ENCODE peak calls at places on chromosomes 2 and 18, in ten cellular contexts. One of them, this sample, is unnamed.
A peak's percentile ranks its signal among the peaks of the same experiment; 100 is the strongest.

GRCh38 chr2:176002684-176003225 is 688 bp upstream of the LNPK start:
- DNase-seq in A549: peak; percentile 13
- DNase-seq in kidney: no peak
- DNase-seq in heart right ventricle: peak; percentile 29
- DNase-seq in PC-3: peak; percentile 22
- DNase-seq in tibial nerve: peak; percentile 6
- DNase-seq in endodermal cell: no peak
- DNase-seq in astrocyte: peak; percentile 25
- DNase-seq in testis: no peak
- DNase-seq in stomach: no peak
- DNase-seq in this sample: no peak

GRCh38 chr2:13654416-13654815 is 937.7 kb downstream of the TRIB2 start:
- DNase-seq in A549: no peak
- DNase-seq in kidney: no peak
- DNase-seq in heart right ventricle: no peak
- DNase-seq in PC-3: peak; percentile 88
- DNase-seq in tibial nerve: no peak
- DNase-seq in endodermal cell: no peak
- DNase-seq in astrocyte: peak; percentile 18
- DNase-seq in testis: no peak
- DNase-seq in stomach: no peak
- DNase-seq in this sample: no peak

GRCh38 chr2:20661981-20662937 is 4.7 kb upstream of the GDF7 start:
- DNase-seq in A549: no peak
- DNase-seq in kidney: peak; percentile 49
- DNase-seq in heart right ventricle: no peak
- DNase-seq in PC-3: no peak
- DNase-seq in tibial nerve: no peak
- DNase-seq in endodermal cell: no peak
- DNase-seq in astrocyte: no peak
- DNase-seq in testis: no peak
- DNase-seq in stomach: no peak
- DNase-seq in this sample: peak; percentile 61

GRCh38 chr2:129748250-129748649 is 231.2 kb upstream of the RAB6C start:
- DNase-seq in A549: no peak
- DNase-seq in kidney: no peak
- DNase-seq in heart right ventricle: no peak
- DNase-seq in PC-3: no peak
- DNase-seq in tibial nerve: no peak
- DNase-seq in endodermal cell: no peak
- DNase-seq in astrocyte: no peak
- DNase-seq in testis: no peak
- DNase-seq in stomach: no peak
- DNase-seq in this sample: no peak

GRCh38 chr2:73937899-73938298 is 11.2 kb downstream of the DGUOK start:
- DNase-seq in A549: no peak
- DNase-seq in kidney: no peak
- DNase-seq in heart right ventricle: no peak
- DNase-seq in PC-3: no peak
- DNase-seq in tibial nerve: no peak
- DNase-seq in endodermal cell: peak; percentile 22
- DNase-seq in astrocyte: no peak
- DNase-seq in testis: no peak
- DNase-seq in stomach: no peak
- DNase-seq in this sample: no peak

GRCh38 chr2:150357770-150358467 is 129.5 kb downstream of the RND3 start:
- DNase-seq in A549: no peak
- DNase-seq in kidney: no peak
- DNase-seq in heart right ventricle: no peak
- DNase-seq in PC-3: no peak
- DNase-seq in tibial nerve: no peak
- DNase-seq in endodermal cell: no peak
- DNase-seq in astrocyte: peak; percentile 5
- DNase-seq in testis: no peak
- DNase-seq in stomach: no peak
- DNase-seq in this sample: no peak

GRCh38 chr2:209368924-209369323 is 54.9 kb upstream of the MAP2 start:
- DNase-seq in A549: peak; percentile 83
- DNase-seq in kidney: peak; percentile 59
- DNase-seq in heart right ventricle: peak; percentile 48
- DNase-seq in PC-3: peak; percentile 99
- DNase-seq in tibial nerve: no peak
- DNase-seq in endodermal cell: no peak
- DNase-seq in astrocyte: peak; percentile 100
- DNase-seq in testis: peak; percentile 38
- DNase-seq in stomach: peak; percentile 74
- DNase-seq in this sample: peak; percentile 19

GRCh38 chr18:58218111-58218510 is 174.1 kb downstream of the NEDD4L start:
- DNase-seq in A549: peak; percentile 42
- DNase-seq in kidney: no peak
- DNase-seq in heart right ventricle: no peak
- DNase-seq in PC-3: peak; percentile 97
- DNase-seq in tibial nerve: no peak
- DNase-seq in endodermal cell: no peak
- DNase-seq in astrocyte: no peak
- DNase-seq in testis: no peak
- DNase-seq in stomach: no peak
- DNase-seq in this sample: no peak

GRCh38 chr2:26726229-26726628 is 33.7 kb downstream of the KCNK3 start:
- DNase-seq in A549: no peak
- DNase-seq in kidney: peak; percentile 4
- DNase-seq in heart right ventricle: no peak
- DNase-seq in PC-3: no peak
- DNase-seq in tibial nerve: no peak
- DNase-seq in endodermal cell: no peak
- DNase-seq in astrocyte: no peak
- DNase-seq in testis: no peak
- DNase-seq in stomach: no peak
- DNase-seq in this sample: no peak

GRCh38 chr2:26730549-26730948 is 33.5 kb upstream of the SLC35F6 start:
- DNase-seq in A549: no peak
- DNase-seq in kidney: peak; percentile 54
- DNase-seq in heart right ventricle: no peak
- DNase-seq in PC-3: no peak
- DNase-seq in tibial nerve: no peak
- DNase-seq in endodermal cell: no peak
- DNase-seq in astrocyte: no peak
- DNase-seq in testis: no peak
- DNase-seq in stomach: no peak
- DNase-seq in this sample: no peak

GRCh38 chr2:26725516-26725810 is 32.9 kb downstream of the KCNK3 start:
- DNase-seq in A549: no peak
- DNase-seq in kidney: peak; percentile 73
- DNase-seq in heart right ventricle: no peak
- DNase-seq in PC-3: no peak
- DNase-seq in tibial nerve: no peak
- DNase-seq in endodermal cell: no peak
- DNase-seq in astrocyte: no peak
- DNase-seq in testis: no peak
- DNase-seq in stomach: no peak
- DNase-seq in this sample: no peak

GRCh38 chr2:26729311-26729710 is 34.8 kb upstream of the SLC35F6 start:
- DNase-seq in A549: no peak
- DNase-seq in kidney: peak; percentile 4
- DNase-seq in heart right ventricle: no peak
- DNase-seq in PC-3: no peak
- DNase-seq in tibial nerve: no peak
- DNase-seq in endodermal cell: no peak
- DNase-seq in astrocyte: no peak
- DNase-seq in testis: no peak
- DNase-seq in stomach: no peak
- DNase-seq in this sample: no peak

GRCh38 chr2:26727641-26728561 is 35.4 kb downstream of the KCNK3 start:
- DNase-seq in A549: no peak
- DNase-seq in kidney: peak; percentile 71
- DNase-seq in heart right ventricle: no peak
- DNase-seq in PC-3: no peak
- DNase-seq in tibial nerve: no peak
- DNase-seq in endodermal cell: no peak
- DNase-seq in astrocyte: no peak
- DNase-seq in testis: no peak
- DNase-seq in stomach: no peak
- DNase-seq in this sample: no peak
- TF ChIP-seq CTCF in A549: no peak
- TF ChIP-seq CTCF in kidney: no peak
- TF ChIP-seq CTCF in heart right ventricle: peak; percentile 11
- TF ChIP-seq CTCF in PC-3: no peak
- TF ChIP-seq CTCF in tibial nerve: no peak
- TF ChIP-seq CTCF in endodermal cell: no peak
- TF ChIP-seq CTCF in astrocyte: no peak
- TF ChIP-seq CTCF in testis: peak; percentile 14
- TF ChIP-seq CTCF in stomach: no peak
- TF ChIP-seq CTCF in this sample: no peak

GRCh38 chr2:10331033-10331701 is 28.5 kb downstream of the HPCAL1 start:
- DNase-seq in A549: peak; percentile 81
- DNase-seq in kidney: peak; percentile 86
- DNase-seq in heart right ventricle: peak; percentile 57
- DNase-seq in PC-3: peak; percentile 61
- DNase-seq in tibial nerve: peak; percentile 40
- DNase-seq in endodermal cell: peak; percentile 82
- DNase-seq in astrocyte: peak; percentile 55
- DNase-seq in testis: no peak
- DNase-seq in stomach: peak; percentile 78
- DNase-seq in this sample: peak; percentile 67
- H3K4me1 ChIP-seq in A549: peaks cover 84% of the 10 kb centered on the region
- H3K4me1 ChIP-seq in kidney: peaks cover 42% of the 10 kb centered on the region
- H3K4me1 ChIP-seq in heart right ventricle: peaks cover 70% of the 10 kb centered on the region
- H3K4me1 ChIP-seq in PC-3: peaks cover 59% of the 10 kb centered on the region
- H3K4me1 ChIP-seq in tibial nerve: peaks cover 53% of the 10 kb centered on the region
- H3K4me1 ChIP-seq in endodermal cell: peaks cover 15% of the 10 kb centered on the region
- H3K4me1 ChIP-seq in astrocyte: peaks cover 33% of the 10 kb centered on the region
- H3K4me1 ChIP-seq in testis: peaks cover 10% of the 10 kb centered on the region
- H3K4me1 ChIP-seq in stomach: peaks cover 53% of the 10 kb centered on the region
- H3K4me1 ChIP-seq in this sample: no peaks in the 10 kb centered on the region

GRCh38 chr18:25351280-25351772 is 640 bp downstream of the ZNF521 start:
- DNase-seq in A549: no peak
- DNase-seq in kidney: no peak
- DNase-seq in heart right ventricle: peak; percentile 18
- DNase-seq in PC-3: no peak
- DNase-seq in tibial nerve: no peak
- DNase-seq in endodermal cell: no peak
- DNase-seq in astrocyte: no peak
- DNase-seq in testis: no peak
- DNase-seq in stomach: no peak
- DNase-seq in this sample: no peak

GRCh38 chr18:25353080-25353479 is 1.1 kb upstream of the ZNF521 start:
- DNase-seq in A549: no peak
- DNase-seq in kidney: no peak
- DNase-seq in heart right ventricle: no peak
- DNase-seq in PC-3: no peak
- DNase-seq in tibial nerve: no peak
- DNase-seq in endodermal cell: no peak
- DNase-seq in astrocyte: no peak
- DNase-seq in testis: no peak
- DNase-seq in stomach: no peak
- DNase-seq in this sample: no peak

GRCh38 chr18:25352629-25353005 is 651 bp upstream of the ZNF521 start:
- DNase-seq in A549: no peak
- DNase-seq in kidney: no peak
- DNase-seq in heart right ventricle: no peak
- DNase-seq in PC-3: no peak
- DNase-seq in tibial nerve: no peak
- DNase-seq in endodermal cell: no peak
- DNase-seq in astrocyte: no peak
- DNase-seq in testis: no peak
- DNase-seq in stomach: no peak
- DNase-seq in this sample: no peak

GRCh38 chr18:25350561-25351201 is 1.3 kb downstream of the ZNF521 start:
- DNase-seq in A549: no peak
- DNase-seq in kidney: peak; percentile 70
- DNase-seq in heart right ventricle: peak; percentile 43
- DNase-seq in PC-3: no peak
- DNase-seq in tibial nerve: peak; percentile 54
- DNase-seq in endodermal cell: peak; percentile 56
- DNase-seq in astrocyte: peak; percentile 47
- DNase-seq in testis: peak; percentile 60
- DNase-seq in stomach: no peak
- DNase-seq in this sample: peak; percentile 65

GRCh38 chr18:25351773-25352628 is at the start of gene ZNF521:
- DNase-seq in A549: peak; percentile 33
- DNase-seq in kidney: peak; percentile 88
- DNase-seq in heart right ventricle: peak; percentile 86
- DNase-seq in PC-3: peak; percentile 51
- DNase-seq in tibial nerve: peak; percentile 86
- DNase-seq in endodermal cell: peak; percentile 92
- DNase-seq in astrocyte: peak; percentile 84
- DNase-seq in testis: peak; percentile 84
- DNase-seq in stomach: peak; percentile 70
- DNase-seq in this sample: peak; percentile 91
- TF ChIP-seq CTCF in A549: no peak
- TF ChIP-seq CTCF in kidney: no peak
- TF ChIP-seq CTCF in heart right ventricle: peak; percentile 17
- TF ChIP-seq CTCF in PC-3: peak; percentile 27
- TF ChIP-seq CTCF in tibial nerve: no peak
- TF ChIP-seq CTCF in endodermal cell: peak; percentile 57
- TF ChIP-seq CTCF in astrocyte: peak; percentile 7
- TF ChIP-seq CTCF in testis: peak; percentile 1
- TF ChIP-seq CTCF in stomach: no peak
- TF ChIP-seq CTCF in this sample: no peak

GRCh38 chr2:47031909-47032668 is 116.5 kb upstream of the MCFD2 start:
- DNase-seq in A549: peak; percentile 35
- DNase-seq in kidney: no peak
- DNase-seq in heart right ventricle: no peak
- DNase-seq in PC-3: peak; percentile 10
- DNase-seq in tibial nerve: no peak
- DNase-seq in endodermal cell: no peak
- DNase-seq in astrocyte: no peak
- DNase-seq in testis: no peak
- DNase-seq in stomach: no peak
- DNase-seq in this sample: no peak

GRCh38 chr2:47034973-47035609 is 119.5 kb upstream of the MCFD2 start:
- DNase-seq in A549: no peak
- DNase-seq in kidney: no peak
- DNase-seq in heart right ventricle: peak; percentile 65
- DNase-seq in PC-3: no peak
- DNase-seq in tibial nerve: peak; percentile 47
- DNase-seq in endodermal cell: peak; percentile 78
- DNase-seq in astrocyte: peak; percentile 79
- DNase-seq in testis: no peak
- DNase-seq in stomach: no peak
- DNase-seq in this sample: peak; percentile 36

GRCh38 chr2:47035615-47036488 is 119.3 kb downstream of the STPG4 start:
- DNase-seq in A549: no peak
- DNase-seq in kidney: no peak
- DNase-seq in heart right ventricle: no peak
- DNase-seq in PC-3: no peak
- DNase-seq in tibial nerve: no peak
- DNase-seq in endodermal cell: no peak
- DNase-seq in astrocyte: no peak
- DNase-seq in testis: no peak
- DNase-seq in stomach: no peak
- DNase-seq in this sample: no peak

GRCh38 chr2:47032773-47033101 is 117.1 kb upstream of the MCFD2 start:
- DNase-seq in A549: no peak
- DNase-seq in kidney: no peak
- DNase-seq in heart right ventricle: no peak
- DNase-seq in PC-3: no peak
- DNase-seq in tibial nerve: no peak
- DNase-seq in endodermal cell: no peak
- DNase-seq in astrocyte: no peak
- DNase-seq in testis: no peak
- DNase-seq in stomach: no peak
- DNase-seq in this sample: no peak

DNA sequence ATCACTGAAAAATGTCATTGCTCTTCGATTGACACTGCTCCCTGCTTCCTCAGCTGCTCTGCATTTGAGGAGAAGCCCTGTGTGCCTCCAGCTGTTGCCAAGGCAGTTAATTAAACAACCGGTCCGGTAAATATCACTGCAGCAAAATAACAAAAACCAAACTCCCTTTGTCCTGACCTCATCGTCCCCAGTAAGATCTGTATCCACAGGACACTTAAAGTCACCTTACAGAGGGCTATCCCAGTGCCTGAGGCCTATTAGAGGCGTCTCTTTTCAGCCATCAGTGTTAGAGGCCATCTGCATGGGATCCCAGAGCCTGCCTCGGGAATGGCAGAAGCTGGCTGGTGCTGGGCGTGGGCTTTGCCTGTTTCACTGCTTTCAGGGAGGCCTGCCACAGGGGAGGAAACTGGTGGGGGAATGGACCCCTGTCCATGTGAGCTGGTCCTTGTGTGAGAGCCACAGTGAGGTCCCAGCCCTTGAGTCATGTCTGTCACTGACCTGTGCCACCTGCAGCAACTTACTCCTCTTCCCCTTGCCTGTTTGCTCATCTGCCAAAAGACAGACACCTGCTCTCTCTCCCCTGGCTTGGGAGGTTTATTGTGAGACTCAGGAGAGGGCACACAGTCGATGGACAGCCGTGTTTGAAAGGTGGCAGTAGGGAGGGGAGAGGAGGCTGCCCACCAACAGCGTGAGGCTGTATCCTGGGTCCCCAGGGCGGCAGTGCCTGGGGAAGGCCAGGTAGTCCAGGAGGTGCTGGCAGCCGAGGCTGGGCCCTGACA is 117.7 kb upstream of the MCFD2 start:
- DNase-seq in A549: no peak
- DNase-seq in kidney: no peak
- DNase-seq in heart right ventricle: no peak
- DNase-seq in PC-3: peak; percentile 17
- DNase-seq in tibial nerve: no peak
- DNase-seq in endodermal cell: peak; percentile 61
- DNase-seq in astrocyte: no peak
- DNase-seq in testis: no peak
- DNase-seq in stomach: no peak
- DNase-seq in this sample: no peak
- H3K4me1 ChIP-seq in A549: peaks cover 98% of the 10 kb centered on the region
- H3K4me1 ChIP-seq in kidney: peaks cover 40% of the 10 kb centered on the region
- H3K4me1 ChIP-seq in heart right ventricle: peaks cover 69% of the 10 kb centered on the region
- H3K4me1 ChIP-seq in PC-3: peaks cover 87% of the 10 kb centered on the region
- H3K4me1 ChIP-seq in tibial nerve: peaks cover 58% of the 10 kb centered on the region
- H3K4me1 ChIP-seq in endodermal cell: peaks cover 48% of the 10 kb centered on the region
- H3K4me1 ChIP-seq in astrocyte: peaks cover 46% of the 10 kb centered on the region
- H3K4me1 ChIP-seq in testis: peaks cover 37% of the 10 kb centered on the region
- H3K4me1 ChIP-seq in stomach: peaks cover 27% of the 10 kb centered on the region
- H3K4me1 ChIP-seq in this sample: peaks cover 40% of the 10 kb centered on the region